ENCODE peak calls at places on chromosomes 5 and 9, in eight cellular contexts. V, L, B, P, K, R, Y and G are unnamed samples.

GRCh38 chr9:84002344-84002743 is 21.7 kb downstream of the RMI1 start:
- DNase-seq in P (peak; percentile 25), K (no peak), R (no peak), V (peak; percentile 42), L (no peak), Y (no peak), B (no peak), G (no peak)

GRCh38 chr5:40490464-40491083 is 189.1 kb upstream of the PTGER4 start:
- DNase-seq in P (no peak), V (no peak), K (no peak), L (no peak), R (no peak), B (no peak), Y (no peak), G (peak; percentile 34)

GRCh38 chr5:72451771-72452505 is 55.3 kb downstream of the ZNF366 start:
- DNase-seq in Y (no peak), R (peak; percentile 85), K (peak; percentile 60), P (peak; percentile 99), L (no peak), V (peak; percentile 100), B (no peak), G (no peak)

GRCh38 chr9:7452378-7452777 is 347.2 kb downstream of the DMAC1 start:
- DNase-seq in K (no peak), R (no peak), L (no peak), V (peak; percentile 22), B (peak; percentile 2), P (peak; percentile 60), Y (no peak), G (no peak)

GRCh38 chr9:134959971-134960310 is 42.2 kb upstream of the FCN1 start:
- DNase-seq in V (no peak), K (no peak), B (no peak), R (peak; percentile 65), P (no peak), L (no peak), Y (no peak), G (no peak)

GRCh38 chr5:66743344-66743743 is 147.2 kb downstream of the MAST4 start:
- DNase-seq in V (no peak), P (no peak), B (no peak), L (no peak), R (no peak), Y (no peak), K (no peak), G (no peak)

GRCh38 chr5:3537942-3538341 is 57.7 kb upstream of the IRX1 start:
- DNase-seq in K (no peak), R (no peak), B (no peak), P (no peak), L (no peak), Y (no peak), V (no peak), G (no peak)

GRCh38 chr5:111670826-111671492 is 86.0 kb downstream of the NREP start:
- DNase-seq in Y (no peak), V (no peak), P (no peak), R (no peak), L (peak; percentile 15), B (no peak), K (no peak), G (no peak)

GRCh38 chr5:59034498-59035186 is 451.8 kb downstream of the RAB3C start:
- DNase-seq in Y (no peak), P (peak; percentile 81), R (no peak), L (peak; percentile 64), K (no peak), V (peak; percentile 77), B (no peak), G (no peak)

GRCh38 chr5:9782806-9783560 is 152.8 kb upstream of the TAS2R1 start:
- DNase-seq in K (no peak), Y (no peak), L (peak; percentile 18), R (no peak), B (peak; percentile 86), P (peak; percentile 45), V (peak; percentile 67), G (no peak)

GRCh38 chr5:92237896-92238295 is 854.8 kb upstream of the ARRDC3 start:
- DNase-seq in B (no peak), L (no peak), R (no peak), P (no peak), K (no peak), Y (no peak), V (no peak), G (no peak)

GRCh38 chr9:35673998-35674361 is 252 bp downstream of the CA9 start:
- DNase-seq in Y (no peak), K (no peak), V (no peak), R (no peak), B (no peak), L (no peak), P (no peak), G (no peak)

GRCh38 chr9:35673132-35673997 is at the start of gene CA9:
- DNase-seq in B (no peak), K (no peak), L (no peak), P (no peak), V (no peak), R (no peak), Y (no peak), G (no peak)

GRCh38 chr9:35675732-35676392 is 2.1 kb downstream of the CA9 start:
- DNase-seq in V (no peak), B (no peak), P (peak; percentile 44), R (no peak), L (peak; percentile 96), Y (no peak), K (no peak), G (no peak)

GRCh38 chr9:35679091-35679490 is 5.4 kb downstream of the CA9 start:
- DNase-seq in K (no peak), V (no peak), Y (no peak), L (no peak), P (no peak), B (no peak), R (no peak), G (no peak)

GRCh38 chr9:35675204-35675603 is 1.5 kb downstream of the CA9 start:
- DNase-seq in K (no peak), V (no peak), P (no peak), L (peak; percentile 72), R (no peak), Y (no peak), B (no peak), G (no peak)
- H3K4me3 ChIP-seq in K (peak overlapping the region; percentile 26), V (no peak overlapping the region), P (peak overlapping the region; percentile 23), L (peak overlapping the region; percentile 74), R (peak overlapping the region; percentile 51), Y (peak overlapping the region; percentile 70), B (peak overlapping the region; percentile 51), G (peak overlapping the region; percentile 56)

DNA sequence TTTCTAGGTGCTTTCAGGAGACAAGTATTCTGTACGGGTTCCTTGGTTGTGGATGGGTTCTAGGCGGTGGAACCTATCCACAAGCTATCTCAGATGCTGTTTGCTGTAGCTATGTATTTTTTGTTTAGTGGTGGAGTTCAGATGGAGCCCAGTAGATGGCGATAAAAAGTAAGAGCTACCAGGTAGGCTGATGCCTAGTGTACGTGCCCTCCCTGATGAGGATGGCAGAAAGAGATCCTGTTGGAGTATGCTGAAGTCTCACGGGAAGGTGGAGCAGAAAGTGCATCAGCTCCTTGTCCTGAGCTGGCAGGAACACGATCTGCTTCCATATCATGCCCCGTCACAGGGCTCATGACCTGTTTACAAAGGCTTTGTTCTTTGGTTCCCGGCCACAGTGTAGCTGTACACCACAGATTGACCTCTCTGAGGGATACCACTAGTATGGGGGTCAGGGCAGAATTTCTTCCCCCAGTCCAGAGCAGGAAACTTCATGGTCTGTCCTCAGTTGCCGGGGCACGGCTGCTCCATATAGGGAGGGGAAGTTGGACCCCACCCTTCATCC is 12.6 kb upstream of the UGT3A2 start:
- DNase-seq in P (peak; percentile 69), K (no peak), B (peak; percentile 10), V (peak; percentile 59), Y (no peak), R (no peak), L (peak; percentile 92), G (no peak)
- TF ChIP-seq CTCF in P (peak; percentile 79), K (peak; percentile 45), B (peak; percentile 77), V (peak; percentile 73), Y (no peak), R (peak; percentile 59), L (peak; percentile 76), G (peak; percentile 81)

GRCh38 chr9:124267271-124267807 is 9.6 kb downstream of the NEK6 start:
- DNase-seq in Y (no peak), P (peak; percentile 69), B (no peak), L (no peak), K (peak; percentile 53), V (peak; percentile 72), R (no peak), G (no peak)
- H3K4me3 ChIP-seq in Y (peak overlapping the region; percentile 27), P (no peak overlapping the region), B (peak overlapping the region; percentile 17), L (no peak overlapping the region), K (no peak overlapping the region), V (no peak overlapping the region), R (no peak overlapping the region), G (no peak overlapping the region)

GRCh38 chr9:113012492-113012891 is 500 bp upstream of the ZNF883 start:
- DNase-seq in L (peak; percentile 24), P (peak; percentile 20), R (no peak), V (no peak), B (no peak), Y (no peak), K (no peak), G (no peak)

GRCh38 chr9:113011911-113012381 is at the start of gene ZNF883:
- DNase-seq in L (peak; percentile 92), R (no peak), Y (no peak), B (no peak), V (peak; percentile 49), P (peak; percentile 86), K (no peak), G (peak; percentile 24)
- TF ChIP-seq CTCF in L (no peak), R (no peak), Y (no peak), B (peak; percentile 23), V (no peak), P (peak; percentile 33), K (no peak), G (no peak)

DNA sequence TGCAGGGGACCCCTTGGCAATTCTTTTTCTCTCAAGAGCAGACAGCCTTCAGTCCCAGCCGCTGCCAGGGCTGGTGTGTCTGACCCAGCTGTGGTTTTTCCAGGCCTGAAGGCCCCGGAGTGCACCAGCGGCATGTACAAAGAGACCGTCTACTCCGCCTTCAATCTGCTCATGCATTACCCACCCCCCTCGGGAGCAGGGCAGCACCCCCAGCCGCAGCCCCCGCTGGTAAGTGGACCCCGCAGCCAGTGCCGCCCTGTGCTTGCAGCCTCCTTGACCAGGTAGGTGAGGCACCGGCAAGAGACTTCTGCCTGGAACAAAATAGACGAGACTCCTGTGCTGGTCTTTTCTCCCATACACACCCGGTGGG is 1.3 kb downstream of the TCF7 start:
- DNase-seq in K (no peak), V (no peak), B (no peak), R (no peak), Y (no peak), P (no peak), L (no peak), G (no peak)
- H3K4me3 ChIP-seq in K (no peak overlapping the region), V (peak overlapping the region; percentile 71), B (peak overlapping the region; percentile 55), R (peak overlapping the region; percentile 60), Y (peak overlapping the region; percentile 78), P (peak overlapping the region; percentile 61), L (peak overlapping the region; percentile 86), G (peak overlapping the region; percentile 53)